ENCODE peak calls at places on chromosomes 3 and 15, in ten cellular contexts. One of them, this sample, is unnamed.

GRCh38 chr15:63945005-63945788 is 101.1 kb downstream of the DAPK2 start:
- DNase-seq in stimulated activated CD4-positive, alpha-beta T cell treated with anti-CD3 and anti-CD28 coated beads, Interleukin-2, amount 100 ng/mL, for 48 hours: peak
- DNase-seq in head of caudate nucleus: peak
- DNase-seq in AG08395: peak
- DNase-seq in right cardiac atrium: peak
- DNase-seq in fibroblast of the aortic adventitia: peak
- DNase-seq in mesothelial cell of epicardium: peak
- DNase-seq in endothelial cell of umbilical vein: peak
- DNase-seq in naive thymus-derived CD8-positive, alpha-beta T cell: peak
- DNase-seq in RWPE1: peak
- DNase-seq in this sample: no peak

GRCh38 chr3:43754316-43754715 is 63.6 kb downstream of the ABHD5 start:
- DNase-seq in mesothelial cell of epicardium: no peak
- DNase-seq in naive thymus-derived CD8-positive, alpha-beta T cell: no peak
- DNase-seq in endothelial cell of umbilical vein: no peak
- DNase-seq in head of caudate nucleus: no peak
- DNase-seq in right cardiac atrium: no peak
- DNase-seq in RWPE1: no peak
- DNase-seq in AG08395: peak
- DNase-seq in fibroblast of the aortic adventitia: no peak
- DNase-seq in stimulated activated CD4-positive, alpha-beta T cell treated with anti-CD3 and anti-CD28 coated beads, Interleukin-2, amount 100 ng/mL, for 48 hours: no peak
- DNase-seq in this sample: no peak

GRCh38 chr15:64503197-64503596 is 42.8 kb downstream of the ZNF609 start:
- DNase-seq in RWPE1: no peak
- DNase-seq in endothelial cell of umbilical vein: peak
- DNase-seq in fibroblast of the aortic adventitia: peak
- DNase-seq in AG08395: peak
- DNase-seq in naive thymus-derived CD8-positive, alpha-beta T cell: no peak
- DNase-seq in mesothelial cell of epicardium: no peak
- DNase-seq in stimulated activated CD4-positive, alpha-beta T cell treated with anti-CD3 and anti-CD28 coated beads, Interleukin-2, amount 100 ng/mL, for 48 hours: no peak
- DNase-seq in head of caudate nucleus: peak
- DNase-seq in right cardiac atrium: no peak
- DNase-seq in this sample: no peak

GRCh38 chr15:98076021-98076816 is 115.7 kb downstream of the ARRDC4 start:
- DNase-seq in right cardiac atrium: peak
- DNase-seq in fibroblast of the aortic adventitia: peak
- DNase-seq in head of caudate nucleus: no peak
- DNase-seq in endothelial cell of umbilical vein: no peak
- DNase-seq in AG08395: peak
- DNase-seq in mesothelial cell of epicardium: no peak
- DNase-seq in naive thymus-derived CD8-positive, alpha-beta T cell: no peak
- DNase-seq in stimulated activated CD4-positive, alpha-beta T cell treated with anti-CD3 and anti-CD28 coated beads, Interleukin-2, amount 100 ng/mL, for 48 hours: no peak
- DNase-seq in RWPE1: no peak
- DNase-seq in this sample: no peak

GRCh38 chr3:165742351-165742750 is 94.9 kb downstream of the BCHE start:
- DNase-seq in RWPE1: no peak
- DNase-seq in mesothelial cell of epicardium: no peak
- DNase-seq in naive thymus-derived CD8-positive, alpha-beta T cell: no peak
- DNase-seq in right cardiac atrium: no peak
- DNase-seq in fibroblast of the aortic adventitia: no peak
- DNase-seq in AG08395: no peak
- DNase-seq in head of caudate nucleus: peak
- DNase-seq in stimulated activated CD4-positive, alpha-beta T cell treated with anti-CD3 and anti-CD28 coated beads, Interleukin-2, amount 100 ng/mL, for 48 hours: no peak
- DNase-seq in endothelial cell of umbilical vein: no peak
- DNase-seq in this sample: no peak

GRCh38 chr3:130010556-130010955 is 36.0 kb downstream of the TRH start:
- DNase-seq in head of caudate nucleus: no peak
- DNase-seq in stimulated activated CD4-positive, alpha-beta T cell treated with anti-CD3 and anti-CD28 coated beads, Interleukin-2, amount 100 ng/mL, for 48 hours: no peak
- DNase-seq in fibroblast of the aortic adventitia: no peak
- DNase-seq in RWPE1: no peak
- DNase-seq in endothelial cell of umbilical vein: no peak
- DNase-seq in right cardiac atrium: no peak
- DNase-seq in naive thymus-derived CD8-positive, alpha-beta T cell: no peak
- DNase-seq in AG08395: no peak
- DNase-seq in mesothelial cell of epicardium: no peak
- DNase-seq in this sample: no peak

GRCh38 chr3:61043156-61043555 is 208.1 kb downstream of the FHIT start:
- DNase-seq in AG08395: no peak
- DNase-seq in mesothelial cell of epicardium: no peak
- DNase-seq in fibroblast of the aortic adventitia: no peak
- DNase-seq in naive thymus-derived CD8-positive, alpha-beta T cell: no peak
- DNase-seq in stimulated activated CD4-positive, alpha-beta T cell treated with anti-CD3 and anti-CD28 coated beads, Interleukin-2, amount 100 ng/mL, for 48 hours: no peak
- DNase-seq in right cardiac atrium: no peak
- DNase-seq in RWPE1: no peak
- DNase-seq in endothelial cell of umbilical vein: no peak
- DNase-seq in head of caudate nucleus: no peak
- DNase-seq in this sample: no peak

GRCh38 chr3:183590442-183590841 is 34.9 kb upstream of the KLHL6 start:
- DNase-seq in stimulated activated CD4-positive, alpha-beta T cell treated with anti-CD3 and anti-CD28 coated beads, Interleukin-2, amount 100 ng/mL, for 48 hours: no peak
- DNase-seq in fibroblast of the aortic adventitia: no peak
- DNase-seq in right cardiac atrium: no peak
- DNase-seq in mesothelial cell of epicardium: no peak
- DNase-seq in endothelial cell of umbilical vein: no peak
- DNase-seq in AG08395: no peak
- DNase-seq in naive thymus-derived CD8-positive, alpha-beta T cell: no peak
- DNase-seq in RWPE1: no peak
- DNase-seq in head of caudate nucleus: no peak
- DNase-seq in this sample: no peak

GRCh38 chr15:64643685-64644084 is 131.7 kb downstream of the RBPMS2 start:
- DNase-seq in AG08395: no peak
- DNase-seq in stimulated activated CD4-positive, alpha-beta T cell treated with anti-CD3 and anti-CD28 coated beads, Interleukin-2, amount 100 ng/mL, for 48 hours: no peak
- DNase-seq in RWPE1: no peak
- DNase-seq in fibroblast of the aortic adventitia: no peak
- DNase-seq in naive thymus-derived CD8-positive, alpha-beta T cell: no peak
- DNase-seq in mesothelial cell of epicardium: no peak
- DNase-seq in head of caudate nucleus: no peak
- DNase-seq in endothelial cell of umbilical vein: no peak
- DNase-seq in right cardiac atrium: no peak
- DNase-seq in this sample: no peak

GRCh38 chr3:127320529-127321121 is 32.8 kb upstream of the PRR20G start:
- DNase-seq in mesothelial cell of epicardium: no peak
- DNase-seq in AG08395: no peak
- DNase-seq in head of caudate nucleus: no peak
- DNase-seq in RWPE1: peak
- DNase-seq in naive thymus-derived CD8-positive, alpha-beta T cell: no peak
- DNase-seq in endothelial cell of umbilical vein: no peak
- DNase-seq in right cardiac atrium: no peak
- DNase-seq in fibroblast of the aortic adventitia: no peak
- DNase-seq in stimulated activated CD4-positive, alpha-beta T cell treated with anti-CD3 and anti-CD28 coated beads, Interleukin-2, amount 100 ng/mL, for 48 hours: no peak
- DNase-seq in this sample: no peak

GRCh38 chr15:42595641-42596240 is 20.3 kb downstream of the STARD9 start:
- DNase-seq in stimulated activated CD4-positive, alpha-beta T cell treated with anti-CD3 and anti-CD28 coated beads, Interleukin-2, amount 100 ng/mL, for 48 hours: no peak
- DNase-seq in mesothelial cell of epicardium: no peak
- DNase-seq in RWPE1: no peak
- DNase-seq in head of caudate nucleus: no peak
- DNase-seq in right cardiac atrium: peak
- DNase-seq in AG08395: no peak
- DNase-seq in fibroblast of the aortic adventitia: peak
- DNase-seq in endothelial cell of umbilical vein: no peak
- DNase-seq in naive thymus-derived CD8-positive, alpha-beta T cell: no peak
- DNase-seq in this sample: no peak

GRCh38 chr3:70856414-70857162 is 544.1 kb upstream of the MDFIC2 start:
- DNase-seq in head of caudate nucleus: no peak
- DNase-seq in stimulated activated CD4-positive, alpha-beta T cell treated with anti-CD3 and anti-CD28 coated beads, Interleukin-2, amount 100 ng/mL, for 48 hours: no peak
- DNase-seq in naive thymus-derived CD8-positive, alpha-beta T cell: no peak
- DNase-seq in fibroblast of the aortic adventitia: peak
- DNase-seq in RWPE1: peak
- DNase-seq in right cardiac atrium: no peak
- DNase-seq in AG08395: peak
- DNase-seq in mesothelial cell of epicardium: no peak
- DNase-seq in endothelial cell of umbilical vein: peak
- DNase-seq in this sample: no peak

GRCh38 chr3:43861635-43862034 is 170.9 kb downstream of the ABHD5 start:
- DNase-seq in endothelial cell of umbilical vein: no peak
- DNase-seq in right cardiac atrium: no peak
- DNase-seq in head of caudate nucleus: no peak
- DNase-seq in stimulated activated CD4-positive, alpha-beta T cell treated with anti-CD3 and anti-CD28 coated beads, Interleukin-2, amount 100 ng/mL, for 48 hours: no peak
- DNase-seq in naive thymus-derived CD8-positive, alpha-beta T cell: no peak
- DNase-seq in RWPE1: no peak
- DNase-seq in AG08395: no peak
- DNase-seq in mesothelial cell of epicardium: no peak
- DNase-seq in fibroblast of the aortic adventitia: no peak
- DNase-seq in this sample: no peak

GRCh38 chr15:98231696-98232440 is 271.4 kb downstream of the ARRDC4 start:
- DNase-seq in fibroblast of the aortic adventitia: no peak
- DNase-seq in mesothelial cell of epicardium: no peak
- DNase-seq in AG08395: peak
- DNase-seq in endothelial cell of umbilical vein: no peak
- DNase-seq in head of caudate nucleus: no peak
- DNase-seq in right cardiac atrium: no peak
- DNase-seq in RWPE1: peak
- DNase-seq in naive thymus-derived CD8-positive, alpha-beta T cell: no peak
- DNase-seq in stimulated activated CD4-positive, alpha-beta T cell treated with anti-CD3 and anti-CD28 coated beads, Interleukin-2, amount 100 ng/mL, for 48 hours: no peak
- DNase-seq in this sample: no peak

GRCh38 chr15:69713726-69714559 is 261.3 kb downstream of the RPLP1 start:
- DNase-seq in endothelial cell of umbilical vein: no peak
- DNase-seq in head of caudate nucleus: no peak
- DNase-seq in fibroblast of the aortic adventitia: no peak
- DNase-seq in RWPE1: no peak
- DNase-seq in naive thymus-derived CD8-positive, alpha-beta T cell: peak
- DNase-seq in mesothelial cell of epicardium: no peak
- DNase-seq in stimulated activated CD4-positive, alpha-beta T cell treated with anti-CD3 and anti-CD28 coated beads, Interleukin-2, amount 100 ng/mL, for 48 hours: peak
- DNase-seq in AG08395: no peak
- DNase-seq in right cardiac atrium: no peak
- DNase-seq in this sample: no peak

GRCh38 chr3:127675651-127676391 is 3.1 kb downstream of the ABTB1 start:
- DNase-seq in head of caudate nucleus: no peak
- DNase-seq in naive thymus-derived CD8-positive, alpha-beta T cell: peak
- DNase-seq in stimulated activated CD4-positive, alpha-beta T cell treated with anti-CD3 and anti-CD28 coated beads, Interleukin-2, amount 100 ng/mL, for 48 hours: no peak
- DNase-seq in mesothelial cell of epicardium: no peak
- DNase-seq in AG08395: no peak
- DNase-seq in RWPE1: no peak
- DNase-seq in fibroblast of the aortic adventitia: no peak
- DNase-seq in endothelial cell of umbilical vein: no peak
- DNase-seq in right cardiac atrium: no peak
- DNase-seq in this sample: no peak

GRCh38 chr15:60673918-60674558 is 195.1 kb upstream of the ICE2 start:
- DNase-seq in mesothelial cell of epicardium: no peak
- DNase-seq in right cardiac atrium: peak
- DNase-seq in RWPE1: peak
- DNase-seq in fibroblast of the aortic adventitia: peak
- DNase-seq in head of caudate nucleus: peak
- DNase-seq in endothelial cell of umbilical vein: peak
- DNase-seq in AG08395: peak
- DNase-seq in naive thymus-derived CD8-positive, alpha-beta T cell: no peak
- DNase-seq in stimulated activated CD4-positive, alpha-beta T cell treated with anti-CD3 and anti-CD28 coated beads, Interleukin-2, amount 100 ng/mL, for 48 hours: peak
- DNase-seq in this sample: peak

GRCh38 chr3:184156522-184156955 is 1.4 kb downstream of the DVL3 start:
- DNase-seq in right cardiac atrium: peak
- DNase-seq in naive thymus-derived CD8-positive, alpha-beta T cell: no peak
- DNase-seq in stimulated activated CD4-positive, alpha-beta T cell treated with anti-CD3 and anti-CD28 coated beads, Interleukin-2, amount 100 ng/mL, for 48 hours: no peak
- DNase-seq in AG08395: peak
- DNase-seq in head of caudate nucleus: peak
- DNase-seq in RWPE1: peak
- DNase-seq in fibroblast of the aortic adventitia: peak
- DNase-seq in mesothelial cell of epicardium: peak
- DNase-seq in endothelial cell of umbilical vein: peak
- DNase-seq in this sample: no peak

GRCh38 chr3:172173316-172174271 is 134.2 kb downstream of the FNDC3B start:
- DNase-seq in RWPE1: no peak
- DNase-seq in fibroblast of the aortic adventitia: no peak
- DNase-seq in head of caudate nucleus: peak
- DNase-seq in endothelial cell of umbilical vein: no peak
- DNase-seq in stimulated activated CD4-positive, alpha-beta T cell treated with anti-CD3 and anti-CD28 coated beads, Interleukin-2, amount 100 ng/mL, for 48 hours: no peak
- DNase-seq in mesothelial cell of epicardium: no peak
- DNase-seq in AG08395: no peak
- DNase-seq in right cardiac atrium: no peak
- DNase-seq in naive thymus-derived CD8-positive, alpha-beta T cell: no peak
- DNase-seq in this sample: no peak

GRCh38 chr15:35112346-35112745 is 27.3 kb upstream of the NANOGP8 start:
- DNase-seq in right cardiac atrium: no peak
- DNase-seq in endothelial cell of umbilical vein: no peak
- DNase-seq in head of caudate nucleus: no peak
- DNase-seq in AG08395: no peak
- DNase-seq in RWPE1: no peak
- DNase-seq in mesothelial cell of epicardium: no peak
- DNase-seq in naive thymus-derived CD8-positive, alpha-beta T cell: no peak
- DNase-seq in stimulated activated CD4-positive, alpha-beta T cell treated with anti-CD3 and anti-CD28 coated beads, Interleukin-2, amount 100 ng/mL, for 48 hours: no peak
- DNase-seq in fibroblast of the aortic adventitia: no peak
- DNase-seq in this sample: no peak

GRCh38 chr15:94924057-94924456 is 692.7 kb downstream of the MCTP2 start:
- DNase-seq in right cardiac atrium: peak
- DNase-seq in mesothelial cell of epicardium: no peak
- DNase-seq in naive thymus-derived CD8-positive, alpha-beta T cell: no peak
- DNase-seq in head of caudate nucleus: no peak
- DNase-seq in fibroblast of the aortic adventitia: no peak
- DNase-seq in endothelial cell of umbilical vein: no peak
- DNase-seq in RWPE1: no peak
- DNase-seq in stimulated activated CD4-positive, alpha-beta T cell treated with anti-CD3 and anti-CD28 coated beads, Interleukin-2, amount 100 ng/mL, for 48 hours: no peak
- DNase-seq in AG08395: no peak
- DNase-seq in this sample: no peak

GRCh38 chr3:133854971-133855370 is 40.7 kb downstream of the RAB6B start:
- DNase-seq in AG08395: no peak
- DNase-seq in mesothelial cell of epicardium: no peak
- DNase-seq in endothelial cell of umbilical vein: no peak
- DNase-seq in stimulated activated CD4-positive, alpha-beta T cell treated with anti-CD3 and anti-CD28 coated beads, Interleukin-2, amount 100 ng/mL, for 48 hours: no peak
- DNase-seq in naive thymus-derived CD8-positive, alpha-beta T cell: no peak
- DNase-seq in right cardiac atrium: no peak
- DNase-seq in RWPE1: no peak
- DNase-seq in head of caudate nucleus: peak
- DNase-seq in fibroblast of the aortic adventitia: no peak
- DNase-seq in this sample: no peak

GRCh38 chr15:29889545-29890329 is 67.5 kb upstream of the TJP1 start:
- DNase-seq in endothelial cell of umbilical vein: no peak
- DNase-seq in head of caudate nucleus: no peak
- DNase-seq in RWPE1: no peak
- DNase-seq in mesothelial cell of epicardium: no peak
- DNase-seq in AG08395: no peak
- DNase-seq in naive thymus-derived CD8-positive, alpha-beta T cell: no peak
- DNase-seq in fibroblast of the aortic adventitia: no peak
- DNase-seq in right cardiac atrium: no peak
- DNase-seq in stimulated activated CD4-positive, alpha-beta T cell treated with anti-CD3 and anti-CD28 coated beads, Interleukin-2, amount 100 ng/mL, for 48 hours: no peak
- DNase-seq in this sample: no peak

GRCh38 chr3:99646107-99646435 is 7.7 kb downstream of the COL8A1 start:
- DNase-seq in fibroblast of the aortic adventitia: no peak
- DNase-seq in RWPE1: no peak
- DNase-seq in head of caudate nucleus: no peak
- DNase-seq in right cardiac atrium: no peak
- DNase-seq in stimulated activated CD4-positive, alpha-beta T cell treated with anti-CD3 and anti-CD28 coated beads, Interleukin-2, amount 100 ng/mL, for 48 hours: no peak
- DNase-seq in endothelial cell of umbilical vein: no peak
- DNase-seq in mesothelial cell of epicardium: no peak
- DNase-seq in AG08395: no peak
- DNase-seq in naive thymus-derived CD8-positive, alpha-beta T cell: no peak
- DNase-seq in this sample: no peak

GRCh38 chr3:165378761-165379160 is 182.6 kb upstream of the SLITRK3 start:
- DNase-seq in endothelial cell of umbilical vein: no peak
- DNase-seq in AG08395: no peak
- DNase-seq in RWPE1: no peak
- DNase-seq in head of caudate nucleus: no peak
- DNase-seq in fibroblast of the aortic adventitia: no peak
- DNase-seq in right cardiac atrium: no peak
- DNase-seq in naive thymus-derived CD8-positive, alpha-beta T cell: no peak
- DNase-seq in mesothelial cell of epicardium: no peak
- DNase-seq in stimulated activated CD4-positive, alpha-beta T cell treated with anti-CD3 and anti-CD28 coated beads, Interleukin-2, amount 100 ng/mL, for 48 hours: no peak
- DNase-seq in this sample: no peak

GRCh38 chr3:141680620-141681389 is 57.3 kb upstream of the RNF7 start:
- DNase-seq in mesothelial cell of epicardium: no peak
- DNase-seq in head of caudate nucleus: no peak
- DNase-seq in AG08395: peak
- DNase-seq in fibroblast of the aortic adventitia: peak
- DNase-seq in right cardiac atrium: peak
- DNase-seq in stimulated activated CD4-positive, alpha-beta T cell treated with anti-CD3 and anti-CD28 coated beads, Interleukin-2, amount 100 ng/mL, for 48 hours: no peak
- DNase-seq in RWPE1: peak
- DNase-seq in endothelial cell of umbilical vein: peak
- DNase-seq in naive thymus-derived CD8-positive, alpha-beta T cell: no peak
- DNase-seq in this sample: no peak

GRCh38 chr3:121914081-121914998 is 20.1 kb downstream of the SLC15A2 start:
- DNase-seq in RWPE1: no peak
- DNase-seq in head of caudate nucleus: peak
- DNase-seq in fibroblast of the aortic adventitia: no peak
- DNase-seq in right cardiac atrium: no peak
- DNase-seq in stimulated activated CD4-positive, alpha-beta T cell treated with anti-CD3 and anti-CD28 coated beads, Interleukin-2, amount 100 ng/mL, for 48 hours: no peak
- DNase-seq in naive thymus-derived CD8-positive, alpha-beta T cell: no peak
- DNase-seq in AG08395: no peak
- DNase-seq in mesothelial cell of epicardium: no peak
- DNase-seq in endothelial cell of umbilical vein: no peak
- DNase-seq in this sample: no peak

GRCh38 chr15:94480289-94480834 is 249.0 kb downstream of the MCTP2 start:
- DNase-seq in endothelial cell of umbilical vein: no peak
- DNase-seq in stimulated activated CD4-positive, alpha-beta T cell treated with anti-CD3 and anti-CD28 coated beads, Interleukin-2, amount 100 ng/mL, for 48 hours: no peak
- DNase-seq in mesothelial cell of epicardium: no peak
- DNase-seq in right cardiac atrium: no peak
- DNase-seq in head of caudate nucleus: no peak
- DNase-seq in fibroblast of the aortic adventitia: no peak
- DNase-seq in AG08395: no peak
- DNase-seq in naive thymus-derived CD8-positive, alpha-beta T cell: no peak
- DNase-seq in RWPE1: no peak
- DNase-seq in this sample: no peak